ENCODE peak calls at places on chromosome 18, in four cellular contexts. One of them, this sample, is unnamed.

GRCh38 chr18:62458868-62459716 is 63.7 kb upstream of the ZCCHC2 start:
- DNase-seq in K562: no peak
- DNase-seq in HepG2: no peak
- DNase-seq in GM12878: no peak
- DNase-seq in this sample: no peak

GRCh38 chr18:6747646-6748045 is 18.1 kb downstream of the ARHGAP28 start:
- DNase-seq in K562: no peak
- DNase-seq in HepG2: no peak
- DNase-seq in GM12878: no peak
- DNase-seq in this sample: no peak

GRCh38 chr18:43049021-43049420 is 66.5 kb downstream of the RIT2 start:
- DNase-seq in K562: no peak
- DNase-seq in HepG2: no peak
- DNase-seq in GM12878: no peak
- DNase-seq in this sample: no peak

GRCh38 chr18:37222383-37223378 is 342.9 kb downstream of the CELF4 start:
- DNase-seq in K562: no peak
- DNase-seq in HepG2: no peak
- DNase-seq in GM12878: no peak
- DNase-seq in this sample: no peak

GRCh38 chr18:68991281-68991680 is 193.4 kb downstream of the CCDC102B start:
- DNase-seq in K562: no peak
- DNase-seq in HepG2: no peak
- DNase-seq in GM12878: no peak
- DNase-seq in this sample: no peak

GRCh38 chr18:36580266-36580665 is 248.5 kb downstream of the TPGS2 start:
- DNase-seq in K562: no peak
- DNase-seq in HepG2: no peak
- DNase-seq in GM12878: no peak
- DNase-seq in this sample: no peak

GRCh38 chr18:24246143-24246542 is 107.3 kb downstream of the CABYR start:
- DNase-seq in K562: no peak
- DNase-seq in HepG2: no peak
- DNase-seq in GM12878: peak; percentile 23
- DNase-seq in this sample: no peak

GRCh38 chr18:30684825-30685481 is 357.6 kb downstream of the DSC3 start:
- DNase-seq in K562: no peak
- DNase-seq in HepG2: no peak
- DNase-seq in GM12878: no peak
- DNase-seq in this sample: no peak

GRCh38 chr18:67916142-67916541 is 399.6 kb upstream of the DSEL start:
- DNase-seq in K562: no peak
- DNase-seq in HepG2: no peak
- DNase-seq in GM12878: no peak
- DNase-seq in this sample: no peak

GRCh38 chr18:75728621-75729020 is 301.1 kb upstream of the SMIM21 start:
- DNase-seq in K562: no peak
- DNase-seq in HepG2: no peak
- DNase-seq in GM12878: no peak
- DNase-seq in this sample: no peak
- TF ChIP-seq FOXM1 in K562: no peak
- TF ChIP-seq FOXM1 in HepG2: no peak
- TF ChIP-seq FOXM1 in GM12878: no peak
- TF ChIP-seq FOXM1 in this sample: no peak

DNA sequence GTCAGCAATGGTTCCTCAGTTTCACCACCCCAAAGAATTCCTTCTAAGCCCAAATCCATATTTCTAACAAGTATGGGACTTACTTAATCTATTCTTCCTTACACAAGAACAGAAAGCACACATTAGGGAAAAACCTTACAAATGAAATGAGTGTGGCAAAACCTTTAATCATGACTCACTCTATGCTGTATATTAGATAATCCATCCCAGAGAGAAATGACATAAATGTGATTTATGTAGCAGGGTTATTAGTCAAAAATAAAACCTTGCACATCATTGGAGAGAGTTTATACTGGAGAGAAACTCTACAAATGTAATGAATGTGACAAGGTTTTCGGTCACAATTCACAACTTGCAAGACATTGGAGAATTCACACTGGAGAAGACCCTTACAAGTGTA is 79.0 kb downstream of the RAB31 start:
- DNase-seq in K562: no peak
- DNase-seq in HepG2: no peak
- DNase-seq in GM12878: no peak
- DNase-seq in this sample: no peak
- TF ChIP-seq NFIC in K562: no peak
- TF ChIP-seq NFIC in HepG2: no peak
- TF ChIP-seq NFIC in GM12878: no peak
- TF ChIP-seq NFIC in this sample: no peak

GRCh38 chr18:46013484-46014189 is 46.5 kb upstream of the EPG5 start:
- DNase-seq in K562: no peak
- DNase-seq in HepG2: no peak
- DNase-seq in GM12878: no peak
- DNase-seq in this sample: no peak
- TF ChIP-seq FOXM1 in K562: no peak
- TF ChIP-seq FOXM1 in HepG2: no peak
- TF ChIP-seq FOXM1 in GM12878: peak; percentile 96
- TF ChIP-seq FOXM1 in this sample: no peak

GRCh38 chr18:13221821-13222220 is 3.3 kb downstream of the LDLRAD4 start:
- DNase-seq in K562: no peak
- DNase-seq in HepG2: no peak
- DNase-seq in GM12878: no peak
- DNase-seq in this sample: peak; percentile 74
- TF ChIP-seq NFIC in K562: no peak
- TF ChIP-seq NFIC in HepG2: no peak
- TF ChIP-seq NFIC in GM12878: no peak
- TF ChIP-seq NFIC in this sample: no peak

DNA sequence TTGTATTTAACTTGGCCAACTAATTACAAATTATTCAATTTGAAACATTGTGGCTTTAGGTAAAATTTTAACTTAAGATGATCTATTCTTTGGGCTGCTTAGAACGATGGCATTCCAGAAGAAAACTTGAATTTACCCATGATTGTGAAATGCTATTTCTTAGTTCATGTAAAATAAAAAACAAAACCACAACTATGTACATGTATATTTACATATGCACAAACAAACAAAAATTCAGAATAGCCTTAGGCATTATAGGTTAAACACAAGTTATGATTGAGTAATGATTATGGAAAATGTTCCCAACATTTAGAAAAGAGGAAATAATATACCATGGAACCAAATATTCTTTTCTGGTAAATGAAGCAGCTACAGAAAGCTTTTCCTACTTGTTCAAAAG is 3.5 kb upstream of the SMCHD1 start:
- DNase-seq in K562: no peak
- DNase-seq in HepG2: no peak
- DNase-seq in GM12878: no peak
- DNase-seq in this sample: no peak
- TF ChIP-seq FOXM1 in K562: no peak
- TF ChIP-seq FOXM1 in HepG2: no peak
- TF ChIP-seq FOXM1 in GM12878: no peak
- TF ChIP-seq FOXM1 in this sample: no peak

GRCh38 chr18:58813821-58814220 is 50.9 kb upstream of the ZNF532 start:
- DNase-seq in K562: no peak
- DNase-seq in HepG2: no peak
- DNase-seq in GM12878: no peak
- DNase-seq in this sample: no peak
- TF ChIP-seq NFIC in K562: no peak
- TF ChIP-seq NFIC in HepG2: no peak
- TF ChIP-seq NFIC in GM12878: no peak
- TF ChIP-seq NFIC in this sample: no peak

GRCh38 chr18:77165489-77166415 is 33.2 kb upstream of the MBP start:
- DNase-seq in K562: no peak
- DNase-seq in HepG2: no peak
- DNase-seq in GM12878: no peak
- DNase-seq in this sample: no peak

GRCh38 chr18:77167276-77167675 is 34.7 kb upstream of the MBP start:
- DNase-seq in K562: no peak
- DNase-seq in HepG2: no peak
- DNase-seq in GM12878: no peak
- DNase-seq in this sample: no peak

GRCh38 chr18:77168666-77169358 is 36.2 kb upstream of the MBP start:
- DNase-seq in K562: no peak
- DNase-seq in HepG2: no peak
- DNase-seq in GM12878: no peak
- DNase-seq in this sample: no peak

GRCh38 chr18:77164762-77165485 is 32.3 kb upstream of the MBP start:
- DNase-seq in K562: no peak
- DNase-seq in HepG2: no peak
- DNase-seq in GM12878: no peak
- DNase-seq in this sample: no peak

GRCh38 chr18:77166523-77166922 is 33.9 kb upstream of the MBP start:
- DNase-seq in K562: no peak
- DNase-seq in HepG2: no peak
- DNase-seq in GM12878: no peak
- DNase-seq in this sample: no peak
- TF ChIP-seq FOXM1 in K562: no peak
- TF ChIP-seq FOXM1 in HepG2: no peak
- TF ChIP-seq FOXM1 in GM12878: no peak
- TF ChIP-seq FOXM1 in this sample: no peak

DNA sequence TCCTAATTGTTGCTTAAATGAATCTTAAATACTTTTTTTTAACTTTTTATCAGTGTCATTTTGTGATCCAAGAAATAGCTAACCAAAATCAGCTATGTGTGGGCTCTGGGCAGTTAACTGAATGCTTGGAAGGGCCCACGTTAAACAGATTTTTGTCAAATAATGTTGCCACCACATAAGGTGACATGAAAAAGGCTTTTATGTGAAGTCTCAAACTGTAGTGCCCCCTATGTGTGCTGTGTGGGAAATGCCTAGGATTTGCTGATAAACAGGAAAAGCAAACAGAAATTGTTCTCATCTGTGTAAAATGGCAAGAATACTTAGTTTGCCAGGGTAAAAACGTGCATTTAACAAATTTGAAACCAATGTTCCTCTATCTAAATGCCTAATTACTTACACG is 242.2 kb downstream of the ZNF516 start:
- DNase-seq in K562: no peak
- DNase-seq in HepG2: no peak
- DNase-seq in GM12878: no peak
- DNase-seq in this sample: no peak
- TF ChIP-seq NFIC in K562: no peak
- TF ChIP-seq NFIC in HepG2: no peak
- TF ChIP-seq NFIC in GM12878: no peak
- TF ChIP-seq NFIC in this sample: no peak

DNA sequence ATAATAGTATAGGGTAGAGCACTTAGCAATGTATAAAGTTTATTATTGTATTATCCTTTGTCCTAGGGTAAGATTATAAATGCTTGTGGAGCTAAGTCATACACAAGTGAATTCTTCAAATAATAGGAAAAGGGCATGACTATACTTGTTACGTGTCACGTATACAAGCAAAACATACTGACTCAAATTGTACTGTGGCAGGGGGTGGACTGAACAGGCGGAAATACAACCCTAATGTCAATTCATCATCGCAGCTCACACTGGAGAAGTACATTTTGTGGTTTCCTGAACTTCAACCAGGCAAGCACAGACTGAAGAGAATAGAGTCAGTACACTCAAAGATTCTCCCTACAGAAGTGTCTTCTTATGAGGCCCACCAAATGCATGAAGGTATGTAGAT is 201.0 kb downstream of the MBD2 start:
- DNase-seq in K562: no peak
- DNase-seq in HepG2: no peak
- DNase-seq in GM12878: peak; percentile 4
- DNase-seq in this sample: no peak
- TF ChIP-seq FOXM1 in K562: no peak
- TF ChIP-seq FOXM1 in HepG2: no peak
- TF ChIP-seq FOXM1 in GM12878: no peak
- TF ChIP-seq FOXM1 in this sample: no peak

DNA sequence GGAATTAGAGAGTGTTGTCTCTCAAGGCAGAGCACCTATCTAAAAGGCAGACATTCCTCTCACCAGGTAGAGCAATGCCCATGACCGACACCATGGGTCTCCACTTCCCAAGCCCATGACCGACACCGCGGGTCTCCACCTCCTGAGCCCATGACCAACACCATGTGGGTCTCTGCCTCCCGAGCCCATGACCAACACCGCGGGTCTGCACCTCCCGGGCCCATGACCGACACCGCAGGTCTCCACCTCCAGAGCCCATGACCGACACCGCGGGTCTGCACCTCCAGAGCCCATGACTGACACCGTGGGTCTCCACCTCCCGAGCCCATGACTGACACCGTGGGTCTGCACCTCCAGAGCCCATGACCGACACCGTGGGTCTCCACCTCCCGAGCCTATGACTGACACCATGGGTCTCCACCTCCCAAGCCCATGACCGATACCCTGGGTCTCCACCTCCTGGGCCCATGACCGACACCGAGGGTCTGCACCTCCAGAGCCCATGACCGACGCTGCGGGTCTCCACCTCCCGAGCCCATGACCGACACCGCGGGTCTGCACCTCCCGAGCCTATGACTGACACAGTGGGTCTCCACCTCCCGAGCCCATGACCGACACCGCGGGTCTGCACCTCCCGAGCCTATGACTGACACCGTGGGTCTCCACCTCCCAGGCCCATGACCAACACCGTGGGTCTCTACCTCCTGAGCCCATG is 262.4 kb upstream of the SALL3 start:
- DNase-seq in K562: no peak
- DNase-seq in HepG2: no peak
- DNase-seq in GM12878: no peak
- DNase-seq in this sample: no peak
- TF ChIP-seq NFIC in K562: no peak
- TF ChIP-seq NFIC in HepG2: no peak
- TF ChIP-seq NFIC in GM12878: no peak
- TF ChIP-seq NFIC in this sample: no peak

This sample was measured in SK-N-SH.